ENCODE peak calls at places on chromosomes 12 and 14, in ten cellular contexts. F is cardiac muscle cell, O is brain microvascular endothelial cell, E is fibroblast of lung, W is Caco-2, X is suprapubic skin, U is lower leg skin, Q is Panc1, Z is esophagus squamous epithelium, G is tibial nerve. S is an unnamed sample.

GRCh38 chr14:68840454-68840853 is 47.6 kb upstream of the ZFP36L1 start:
- DNase-seq in F (no peak), O (no peak), E (no peak), W (no peak), X (no peak), U (no peak), Q (no peak), Z (no peak), G (no peak), S (no peak)

GRCh38 chr14:86912689-86913088 is 1080.3 kb downstream of the GALC start:
- DNase-seq in F (no peak), O (no peak), E (no peak), W (no peak), X (no peak), U (no peak), Q (no peak), Z (no peak), G (no peak), S (no peak)

GRCh38 chr14:24238527-24239037 is 3.8 kb downstream of the TINF2 start:
- DNase-seq in F (no peak), O (no peak), E (no peak), W (no peak), X (no peak), U (peak; percentile 63), Q (no peak), Z (no peak), G (no peak), S (no peak)

GRCh38 chr14:92686763-92687427 is 61.5 kb downstream of the LGMN start:
- DNase-seq in F (peak; percentile 84), O (peak; percentile 51), E (peak; percentile 59), W (peak; percentile 63), X (no peak), U (peak; percentile 96), Q (no peak), Z (no peak), G (peak; percentile 59), S (peak; percentile 86)

GRCh38 chr12:79300199-79300568 is 390.6 kb downstream of the PAWR start:
- DNase-seq in F (no peak), O (peak; percentile 80), E (peak; percentile 28), W (peak; percentile 66), X (no peak), U (no peak), Q (no peak), Z (no peak), G (no peak), S (peak; percentile 30)

GRCh38 chr12:74285773-74286172 is 251.9 kb upstream of the ATXN7L3B start:
- DNase-seq in F (no peak), O (no peak), E (no peak), W (no peak), X (no peak), U (no peak), Q (no peak), Z (no peak), G (no peak), S (no peak)

GRCh38 chr12:42767998-42768397 is 178.5 kb upstream of the PRICKLE1 start:
- DNase-seq in F (no peak), O (no peak), E (no peak), W (no peak), X (no peak), U (no peak), Q (no peak), Z (no peak), G (no peak), S (no peak)

GRCh38 chr14:104880584-104881210 is 15.6 kb downstream of the CEP170B start:
- DNase-seq in F (no peak), O (no peak), E (no peak), W (no peak), X (no peak), U (no peak), Q (no peak), Z (no peak), G (no peak), S (no peak)

GRCh38 chr14:89425931-89426330 is 8.9 kb upstream of the FOXN3 start:
- DNase-seq in F (no peak), O (peak; percentile 97), E (peak; percentile 99), W (no peak), X (no peak), U (no peak), Q (no peak), Z (no peak), G (no peak), S (peak; percentile 97)

GRCh38 chr12:14986449-14986848 is 13.6 kb downstream of the PDE6H start:
- DNase-seq in F (no peak), O (no peak), E (no peak), W (no peak), X (no peak), U (no peak), Q (no peak), Z (no peak), G (no peak), S (no peak)
- TF ChIP-seq CTCF in F (no peak), O (no peak), E (no peak), W (peak; percentile 25), X (no peak), U (no peak), Q (no peak), Z (no peak), G (no peak), S (no peak)

GRCh38 chr12:122081697-122082221 is 3.2 kb downstream of the MLXIP start:
- DNase-seq in F (no peak), O (no peak), E (no peak), W (no peak), X (no peak), U (no peak), Q (no peak), Z (no peak), G (peak; percentile 53), S (peak; percentile 54)
- H3K4me3 ChIP-seq in F (no peak overlapping the region), O (peak overlapping the region; percentile 88), E (peak overlapping the region; percentile 28), W (no peak overlapping the region), X (peak overlapping the region; percentile 79), U (no peak overlapping the region), Q (peak overlapping the region; percentile 62), Z (no peak overlapping the region), G (no peak overlapping the region), S (peak overlapping the region; percentile 77)

DNA sequence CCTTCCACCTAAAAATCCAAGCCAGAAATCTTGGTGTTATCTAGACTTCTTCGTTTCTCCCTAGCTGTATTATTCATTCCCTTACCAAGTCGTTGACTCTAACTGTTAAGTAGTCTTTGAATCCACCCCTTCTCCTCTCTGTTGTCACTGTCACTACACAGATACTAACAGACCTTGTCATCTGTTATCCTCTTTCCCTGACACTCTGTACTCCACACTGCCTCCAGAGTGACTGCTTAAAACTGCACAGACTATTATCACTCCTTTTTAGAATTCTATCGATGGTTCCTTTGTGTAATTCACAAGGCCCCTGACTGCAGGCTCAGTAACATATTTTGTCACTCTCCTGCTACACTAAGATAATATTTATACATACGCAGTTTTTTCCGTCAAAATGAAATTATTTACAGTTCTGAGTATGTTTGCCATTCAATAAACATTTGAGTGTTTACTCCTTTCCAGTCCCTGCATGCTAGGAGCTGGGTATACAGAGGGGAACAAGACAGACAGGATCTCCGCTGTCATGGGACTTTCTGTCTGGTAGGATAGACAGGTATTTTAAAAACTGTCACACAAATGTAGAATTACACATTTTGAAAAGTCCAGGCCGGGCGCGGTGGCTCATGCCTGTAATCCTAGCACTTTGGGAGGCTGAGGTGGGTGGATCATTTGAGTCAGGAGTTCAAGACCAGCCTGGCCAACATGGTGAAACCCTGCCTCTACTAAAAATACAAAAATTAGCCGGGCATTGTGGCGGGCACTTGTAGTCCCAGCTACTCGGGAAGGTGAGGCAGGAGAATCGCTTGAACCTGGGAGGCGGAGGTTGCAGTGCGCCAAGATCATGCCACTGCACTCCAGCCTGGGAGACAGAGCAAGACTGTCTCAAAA is 3.8 kb downstream of the MARS1 start:
- DNase-seq in F (no peak), O (no peak), E (no peak), W (no peak), X (no peak), U (no peak), Q (no peak), Z (no peak), G (no peak), S (no peak)
- TF ChIP-seq CTCF in F (peak; percentile 14), O (peak; percentile 14), E (no peak), W (peak; percentile 34), X (no peak), U (no peak), Q (peak; percentile 39), Z (no peak), G (no peak), S (no peak)

GRCh38 chr12:92133795-92134637 is 11.6 kb downstream of the BTG1 start:
- DNase-seq in F (no peak), O (no peak), E (no peak), W (no peak), X (no peak), U (no peak), Q (no peak), Z (no peak), G (no peak), S (no peak)
- H3K4me3 ChIP-seq in F (no peak overlapping the region), O (no peak overlapping the region), E (no peak overlapping the region), W (no peak overlapping the region), X (peak overlapping the region; percentile 83), U (no peak overlapping the region), Q (no peak overlapping the region), Z (no peak overlapping the region), G (no peak overlapping the region), S (no peak overlapping the region)

GRCh38 chr12:46659032-46659703 is 166.6 kb downstream of the SLC38A4 start:
- DNase-seq in F (peak; percentile 40), O (peak; percentile 34), E (peak; percentile 11), W (no peak), X (no peak), U (no peak), Q (no peak), Z (no peak), G (no peak), S (peak; percentile 60)
- TF ChIP-seq CTCF in F (no peak), O (no peak), E (no peak), W (no peak), X (no peak), U (no peak), Q (no peak), Z (no peak), G (no peak), S (no peak)